ENCODE peak calls at places on chromosomes 2 and 18, in seven cellular contexts. K is HEK293T, F is HCT116, O is K562, B is GM12878, L is H1, E is HepG2. X is an unnamed sample.

GRCh38 chr2:75238670-75239330 is 39.5 kb upstream of the TACR1 start:
- DNase-seq in K (no peak), F (no peak), O (no peak), B (no peak), L (no peak), E (no peak), X (no peak)

GRCh38 chr2:238841542-238842181 is 6.2 kb upstream of the TWIST2 start:
- DNase-seq in K (no peak), F (no peak), O (no peak), B (no peak), L (no peak), E (no peak), X (no peak)

GRCh38 chr2:201883559-201883958 is 77.2 kb downstream of the CDK15 start:
- DNase-seq in K (no peak), F (no peak), O (no peak), B (no peak), L (no peak), E (no peak), X (no peak)

GRCh38 chr2:107669335-107669734 is 157.4 kb upstream of the RGPD4 start:
- DNase-seq in K (no peak), F (no peak), O (peak), B (no peak), L (no peak), E (no peak), X (no peak)

GRCh38 chr18:56148373-56148772 is 490.0 kb downstream of the TXNL1 start:
- DNase-seq in K (no peak), F (no peak), O (no peak), B (no peak), L (no peak), E (no peak), X (no peak)

GRCh38 chr2:161425966-161426365 is 9.9 kb downstream of the TBR1 start:
- DNase-seq in K (no peak), F (no peak), O (no peak), B (no peak), L (no peak), E (no peak), X (no peak)

GRCh38 chr2:219451626-219452360 is 17.1 kb downstream of the SPEG start:
- DNase-seq in K (no peak), F (no peak), O (no peak), B (no peak), L (no peak), E (no peak), X (no peak)

GRCh38 chr2:233386382-233387041 is 32.2 kb downstream of the DGKD start:
- DNase-seq in K (no peak), F (no peak), O (no peak), B (no peak), L (no peak), E (no peak), X (no peak)

GRCh38 chr2:55961318-55961911 is 37.8 kb upstream of the EFEMP1 start:
- DNase-seq in K (peak), F (peak), O (peak), B (no peak), L (no peak), E (peak), X (no peak)

GRCh38 chr2:72695676-72696075 is 130.2 kb downstream of the EXOC6B start:
- DNase-seq in K (no peak), F (no peak), O (no peak), B (no peak), L (no peak), E (no peak), X (no peak)

GRCh38 chr2:241722896-241723454 is 11.5 kb upstream of the D2HGDH start:
- DNase-seq in K (no peak), F (no peak), O (no peak), B (no peak), L (no peak), E (no peak), X (no peak)

GRCh38 chr2:85846411-85846810 is 42.4 kb downstream of the ST3GAL5 start:
- DNase-seq in K (no peak), F (no peak), O (no peak), B (no peak), L (no peak), E (no peak), X (no peak)

GRCh38 chr2:61117534-61117933 is 44.5 kb upstream of the C2orf74 start:
- DNase-seq in K (no peak), F (no peak), O (no peak), B (peak), L (no peak), E (no peak), X (no peak)

GRCh38 chr2:133643822-133644221 is 75.6 kb upstream of the NCKAP5 start:
- DNase-seq in K (no peak), F (no peak), O (no peak), B (no peak), L (no peak), E (no peak), X (no peak)

GRCh38 chr2:120436460-120436739 is 90.5 kb downstream of the INHBB start:
- DNase-seq in K (no peak), F (no peak), O (no peak), B (no peak), L (no peak), E (no peak), X (no peak)

GRCh38 chr2:240420206-240420899 is 15.1 kb upstream of the GPC1 start:
- DNase-seq in K (no peak), F (no peak), O (no peak), B (no peak), L (no peak), E (no peak), X (peak)

GRCh38 chr2:70936979-70937811 is 1.5 kb downstream of the ATP6V1B1 start:
- DNase-seq in K (no peak), F (no peak), O (no peak), B (no peak), L (no peak), E (no peak), X (no peak)

GRCh38 chr2:181738074-181738473 is 57.8 kb upstream of the NEUROD1 start:
- DNase-seq in K (no peak), F (no peak), O (no peak), B (no peak), L (no peak), E (no peak), X (no peak)

GRCh38 chr2:188788621-188789020 is 185.6 kb upstream of the COL3A1 start:
- DNase-seq in K (no peak), F (peak), O (no peak), B (no peak), L (no peak), E (no peak), X (no peak)

GRCh38 chr2:194203898-194204297 is 1453.1 kb upstream of the SLC39A10 start:
- DNase-seq in K (no peak), F (peak), O (no peak), B (no peak), L (no peak), E (no peak), X (no peak)

GRCh38 chr2:96091711-96092579 is 24.4 kb downstream of the ADRA2B start:
- DNase-seq in K (no peak), F (no peak), O (peak), B (no peak), L (no peak), E (no peak), X (peak)

GRCh38 chr2:231927566-231927890 is 1.3 kb upstream of the NPPC start:
- DNase-seq in K (no peak), F (no peak), O (no peak), B (no peak), L (no peak), E (no peak), X (no peak)

GRCh38 chr2:115183144-115183543 is 740.7 kb downstream of the DPP10 start:
- DNase-seq in K (no peak), F (no peak), O (no peak), B (no peak), L (no peak), E (no peak), X (peak)

GRCh38 chr2:233938676-233939370 is 21.6 kb downstream of the TRPM8 start:
- DNase-seq in K (no peak), F (no peak), O (no peak), B (no peak), L (no peak), E (no peak), X (peak)

GRCh38 chr2:135512099-135512498 is 18.9 kb downstream of the ZRANB3 start:
- DNase-seq in K (no peak), F (no peak), O (no peak), B (no peak), L (no peak), E (peak), X (no peak)

GRCh38 chr2:139055165-139055564 is 275.0 kb upstream of the NXPH2 start:
- DNase-seq in K (no peak), F (no peak), O (no peak), B (no peak), L (no peak), E (no peak), X (no peak)

GRCh38 chr2:85156141-85156540 is 22.9 kb downstream of the TCF7L1 start:
- DNase-seq in K (no peak), F (no peak), O (no peak), B (no peak), L (no peak), E (no peak), X (no peak)

GRCh38 chr2:163662141-163662780 is 73.5 kb downstream of the FIGN start:
- DNase-seq in K (no peak), F (no peak), O (no peak), B (no peak), L (no peak), E (no peak), X (no peak)

GRCh38 chr2:75476778-75477177 is 84.0 kb downstream of the EVA1A start:
- DNase-seq in K (no peak), F (no peak), O (no peak), B (no peak), L (no peak), E (no peak), X (no peak)

GRCh38 chr2:240249423-240250149 is 109.1 kb upstream of the OTOS start:
- DNase-seq in K (no peak), F (no peak), O (peak), B (no peak), L (no peak), E (peak), X (no peak)

GRCh38 chr2:145759228-145759940 is 1239.5 kb upstream of the ZEB2 start:
- DNase-seq in K (no peak), F (no peak), O (no peak), B (no peak), L (no peak), E (peak), X (no peak)

GRCh38 chr18:70172225-70172624 is 33.3 kb downstream of the RTTN start:
- DNase-seq in K (no peak), F (no peak), O (no peak), B (no peak), L (no peak), E (no peak), X (no peak)

GRCh38 chr18:50788284-50788683 is 31.5 kb downstream of the MRO start:
- DNase-seq in K (no peak), F (no peak), O (no peak), B (no peak), L (no peak), E (no peak), X (no peak)

GRCh38 chr18:74288041-74288440 is 3.7 kb downstream of the CYB5A start:
- DNase-seq in K (no peak), F (no peak), O (no peak), B (no peak), L (no peak), E (no peak), X (no peak)

GRCh38 chr2:210663574-210663973 is 107.2 kb downstream of the CPS1 start:
- DNase-seq in K (peak), F (no peak), O (peak), B (no peak), L (no peak), E (peak), X (no peak)

GRCh38 chr2:46535360-46535759 is 56.0 kb downstream of the TMEM247 start:
- DNase-seq in K (no peak), F (no peak), O (no peak), B (peak), L (no peak), E (no peak), X (no peak)

GRCh38 chr2:77768508-77768907 is 246.3 kb upstream of the LRRTM4 start:
- DNase-seq in K (no peak), F (no peak), O (no peak), B (no peak), L (no peak), E (no peak), X (no peak)

DNA sequence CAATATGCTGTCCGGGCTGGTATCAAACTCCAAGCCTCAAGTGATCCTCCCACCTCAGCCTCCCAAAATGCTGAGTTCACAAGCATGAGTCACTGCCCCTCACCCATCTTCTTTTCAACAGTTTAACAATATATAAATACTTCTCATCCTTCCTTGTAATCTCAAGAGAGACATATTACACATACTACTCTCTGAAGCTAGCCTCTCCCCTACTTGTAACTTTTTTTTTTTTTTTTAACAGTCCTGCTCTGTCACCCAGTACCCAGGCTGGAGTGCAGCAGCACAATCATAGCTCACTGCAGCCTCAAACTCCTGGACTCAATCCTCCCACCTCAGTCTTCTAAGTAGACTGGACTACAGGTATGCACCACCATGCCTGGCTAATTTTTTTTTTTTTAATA is 5.7 kb downstream of the GFPT1 start:
- DNase-seq in K (no peak), F (no peak), O (no peak), B (no peak), L (no peak), E (no peak), X (no peak)
- TF ChIP-seq SP1 in K (no peak), F (no peak), O (no peak), B (no peak), L (no peak), E (no peak), X (no peak)

DNA sequence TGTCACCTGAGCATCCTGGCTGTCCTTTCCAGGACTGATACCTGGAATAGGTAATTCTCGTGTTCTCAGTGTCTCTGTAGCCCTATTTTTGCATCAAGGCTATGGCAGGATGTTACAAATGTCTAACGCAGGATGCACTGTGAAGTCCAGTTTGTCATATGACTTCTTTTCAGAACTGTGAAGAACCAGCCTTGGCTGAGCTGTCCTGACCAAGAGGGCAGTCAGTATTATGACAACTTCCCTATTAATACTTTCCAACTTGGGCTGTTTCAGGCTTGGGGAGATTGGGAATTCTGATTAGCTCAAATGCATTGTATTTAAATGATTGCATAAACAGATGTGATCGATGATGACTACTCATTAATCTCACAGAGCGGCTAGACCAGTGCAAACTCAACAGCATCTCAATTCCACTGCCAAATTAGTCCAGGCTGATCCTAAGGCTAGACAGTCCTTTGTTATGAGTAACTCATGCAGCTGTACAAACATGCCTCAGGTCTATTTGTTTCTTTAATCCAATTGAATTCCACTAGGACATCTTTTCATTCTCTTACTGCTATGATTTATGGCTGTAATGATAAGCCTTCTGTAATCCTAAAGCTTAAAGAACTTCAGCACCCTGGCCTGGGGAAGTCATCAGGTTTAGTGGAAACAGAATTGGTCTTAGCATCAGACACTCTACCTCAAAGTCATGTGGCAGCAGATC is 331.6 kb downstream of the KCNS3 start:
- DNase-seq in K (no peak), F (no peak), O (no peak), B (no peak), L (no peak), E (no peak), X (no peak)
- TF ChIP-seq SP1 in K (no peak), F (no peak), O (no peak), B (no peak), L (no peak), E (no peak), X (no peak)

GRCh38 chr2:156512451-156512850 is 76.3 kb downstream of the GPD2 start:
- DNase-seq in K (no peak), F (no peak), O (no peak), B (no peak), L (no peak), E (no peak), X (no peak)

GRCh38 chr2:156505696-156506095 is 69.5 kb downstream of the GPD2 start:
- DNase-seq in K (no peak), F (no peak), O (no peak), B (no peak), L (no peak), E (no peak), X (no peak)

GRCh38 chr2:156513219-156513618 is 77.0 kb downstream of the GPD2 start:
- DNase-seq in K (no peak), F (no peak), O (no peak), B (no peak), L (no peak), E (no peak), X (no peak)

GRCh38 chr2:156511803-156512202 is 75.6 kb downstream of the GPD2 start:
- DNase-seq in K (no peak), F (no peak), O (no peak), B (no peak), L (no peak), E (no peak), X (no peak)

DNA sequence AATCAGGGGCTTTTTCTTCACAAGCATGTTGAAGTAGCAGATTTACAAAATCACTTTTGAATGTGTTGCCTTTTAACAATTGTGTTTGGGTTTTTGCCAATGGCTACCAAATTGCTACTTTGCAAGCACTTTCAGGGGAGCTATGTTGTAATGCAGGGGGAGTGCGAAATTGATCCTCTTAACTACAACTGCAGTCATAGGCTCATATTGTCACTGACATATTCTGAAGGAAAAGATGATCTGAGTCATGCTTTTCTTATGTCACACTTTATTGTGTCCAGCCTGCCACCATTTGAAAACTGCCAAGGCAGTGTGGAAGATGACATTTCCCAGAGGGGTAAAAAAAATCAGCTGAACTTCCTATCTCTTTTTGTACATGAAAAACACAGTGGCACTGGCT is 74.9 kb downstream of the GPD2 start:
- DNase-seq in K (no peak), F (no peak), O (no peak), B (no peak), L (no peak), E (no peak), X (no peak)
- TF ChIP-seq SP1 in K (no peak), F (no peak), O (no peak), B (no peak), L (no peak), E (no peak), X (no peak)

GRCh38 chr18:1539276-1539675 is 634.6 kb downstream of the ADCYAP1 start:
- DNase-seq in K (no peak), F (no peak), O (no peak), B (no peak), L (no peak), E (no peak), X (no peak)
- TF ChIP-seq SP1 in K (no peak), F (no peak), O (no peak), B (no peak), L (no peak), E (no peak), X (no peak)

GRCh38 chr18:79818036-79818435 is 20.3 kb downstream of the KCNG2 start:
- DNase-seq in K (no peak), F (no peak), O (no peak), B (no peak), L (no peak), E (no peak), X (no peak)

GRCh38 chr18:79817607-79817998 is 19.9 kb downstream of the KCNG2 start:
- DNase-seq in K (no peak), F (no peak), O (no peak), B (no peak), L (no peak), E (no peak), X (no peak)

GRCh38 chr18:79819064-79819725 is 21.5 kb downstream of the KCNG2 start:
- DNase-seq in K (no peak), F (no peak), O (no peak), B (no peak), L (no peak), E (no peak), X (no peak)

GRCh38 chr18:79818631-79819030 is 20.9 kb downstream of the KCNG2 start:
- DNase-seq in K (no peak), F (no peak), O (no peak), B (no peak), L (no peak), E (no peak), X (no peak)

GRCh38 chr18:79819951-79820351 is 22.2 kb downstream of the KCNG2 start:
- DNase-seq in K (no peak), F (no peak), O (no peak), B (peak), L (no peak), E (no peak), X (no peak)
- TF ChIP-seq SP1 in K (no peak), F (no peak), O (no peak), B (no peak), L (no peak), E (no peak), X (no peak)

DNA sequence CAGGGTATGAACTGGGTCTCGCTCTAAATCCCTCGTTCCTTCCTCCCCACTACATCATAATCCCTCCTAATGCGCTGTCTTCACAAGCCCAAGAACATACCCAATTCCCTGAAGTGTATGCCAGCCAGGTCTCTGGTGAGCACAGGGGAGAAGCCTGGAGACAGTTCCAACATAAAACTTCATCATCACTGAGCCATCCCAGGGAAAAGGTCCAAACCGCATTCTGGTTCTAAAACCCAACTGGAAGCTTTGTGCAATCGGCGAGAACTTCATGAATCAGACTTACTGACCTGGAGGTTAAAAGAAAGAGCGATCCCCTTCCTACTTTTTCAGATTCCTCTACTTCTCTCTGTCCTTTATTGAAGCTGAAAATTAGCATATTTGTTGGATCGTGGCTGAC is 132.7 kb downstream of the ALPK2 start:
- DNase-seq in K (no peak), F (no peak), O (no peak), B (no peak), L (no peak), E (no peak), X (no peak)
- TF ChIP-seq SP1 in K (no peak), F (no peak), O (no peak), B (no peak), L (no peak), E (no peak), X (no peak)

DNA sequence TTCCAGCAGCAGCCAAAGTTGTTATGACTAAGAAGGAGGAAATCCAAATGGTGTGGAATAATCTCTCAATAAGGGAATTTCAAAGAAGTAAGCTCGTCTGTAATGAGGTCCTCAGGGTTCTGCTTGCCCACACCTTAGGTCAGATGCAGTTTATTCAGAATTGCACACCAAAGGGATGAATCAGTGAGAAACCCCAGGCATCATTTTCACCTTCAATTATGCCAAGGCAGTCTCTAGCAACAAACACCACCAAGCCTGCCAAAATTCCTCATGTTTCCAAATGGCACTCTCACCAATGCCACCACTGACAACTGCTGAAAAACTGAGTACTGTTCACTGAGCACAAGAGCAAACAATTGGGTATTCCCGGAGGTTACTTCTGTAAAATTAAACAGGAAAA is 43.6 kb downstream of the KCNG3 start:
- DNase-seq in K (no peak), F (no peak), O (no peak), B (no peak), L (no peak), E (no peak), X (no peak)
- TF ChIP-seq SP1 in K (no peak), F (no peak), O (no peak), B (no peak), L (no peak), E (no peak), X (no peak)

GRCh38 chr2:207260021-207260420 is 94.3 kb upstream of the KLF7 start:
- DNase-seq in K (no peak), F (no peak), O (no peak), B (no peak), L (no peak), E (no peak), X (no peak)
- TF ChIP-seq SP1 in K (no peak), F (no peak), O (no peak), B (no peak), L (no peak), E (no peak), X (no peak)

X was measured in WTC11.